ENCODE peak calls at places on chromosomes 13 and 19, in ten cellular contexts. One of them, this sample, is unnamed.
A peak's percentile ranks its signal among the peaks of the same experiment; 100 is the strongest.

GRCh38 chr19:6023085-6023682 is 45.2 kb upstream of the RANBP3 start:
- ATAC-seq in upper lobe of left lung: no peak
- ATAC-seq in lower lobe of right lung: peak; percentile 27
- ATAC-seq in HepG2: no peak
- ATAC-seq in left lung: peak; percentile 7
- ATAC-seq in HCT116: no peak
- ATAC-seq in pancreas: no peak
- ATAC-seq in body of pancreas: no peak
- ATAC-seq in A549: no peak
- ATAC-seq in CD4-positive, CD25-positive, alpha-beta regulatory T cell: no peak
- ATAC-seq in this sample: peak; percentile 26

GRCh38 chr19:18153555-18154134 is 682 bp downstream of the PIK3R2 start:
- ATAC-seq in HCT116: no peak
- ATAC-seq in pancreas: no peak
- ATAC-seq in A549: no peak
- ATAC-seq in left lung: no peak
- ATAC-seq in lower lobe of right lung: peak; percentile 0
- ATAC-seq in HepG2: no peak
- ATAC-seq in CD4-positive, CD25-positive, alpha-beta regulatory T cell: no peak
- ATAC-seq in upper lobe of left lung: no peak
- ATAC-seq in body of pancreas: no peak
- ATAC-seq in this sample: no peak

GRCh38 chr13:97327521-97328221 is 105.5 kb downstream of the MBNL2 start:
- ATAC-seq in body of pancreas: no peak
- ATAC-seq in left lung: no peak
- ATAC-seq in HepG2: no peak
- ATAC-seq in A549: no peak
- ATAC-seq in lower lobe of right lung: no peak
- ATAC-seq in CD4-positive, CD25-positive, alpha-beta regulatory T cell: no peak
- ATAC-seq in pancreas: peak; percentile 57
- ATAC-seq in upper lobe of left lung: peak; percentile 20
- ATAC-seq in HCT116: peak; percentile 27
- ATAC-seq in this sample: no peak

GRCh38 chr13:76991432-76991795 is 467 bp upstream of the CLN5 start:
- ATAC-seq in HepG2: peak; percentile 1
- ATAC-seq in HCT116: peak; percentile 22
- ATAC-seq in left lung: peak; percentile 16
- ATAC-seq in pancreas: peak; percentile 5
- ATAC-seq in lower lobe of right lung: peak; percentile 48
- ATAC-seq in CD4-positive, CD25-positive, alpha-beta regulatory T cell: peak; percentile 62
- ATAC-seq in upper lobe of left lung: peak; percentile 22
- ATAC-seq in A549: peak; percentile 21
- ATAC-seq in body of pancreas: peak; percentile 10
- ATAC-seq in this sample: peak; percentile 14

GRCh38 chr13:85982102-85982501 is 182.9 kb upstream of the SLITRK6 start:
- ATAC-seq in HepG2: no peak
- ATAC-seq in lower lobe of right lung: no peak
- ATAC-seq in left lung: no peak
- ATAC-seq in pancreas: no peak
- ATAC-seq in CD4-positive, CD25-positive, alpha-beta regulatory T cell: no peak
- ATAC-seq in upper lobe of left lung: no peak
- ATAC-seq in body of pancreas: no peak
- ATAC-seq in HCT116: no peak
- ATAC-seq in A549: no peak
- ATAC-seq in this sample: no peak

GRCh38 chr19:3171894-3172679 is 6.5 kb upstream of the S1PR4 start:
- ATAC-seq in HCT116: peak; percentile 26
- ATAC-seq in pancreas: no peak
- ATAC-seq in A549: peak; percentile 60
- ATAC-seq in CD4-positive, CD25-positive, alpha-beta regulatory T cell: no peak
- ATAC-seq in lower lobe of right lung: no peak
- ATAC-seq in left lung: peak; percentile 57
- ATAC-seq in HepG2: peak; percentile 83
- ATAC-seq in body of pancreas: no peak
- ATAC-seq in upper lobe of left lung: no peak
- ATAC-seq in this sample: no peak

GRCh38 chr13:95438297-95438696 is 114.2 kb upstream of the CLDN10 start:
- ATAC-seq in HCT116: no peak
- ATAC-seq in A549: no peak
- ATAC-seq in lower lobe of right lung: no peak
- ATAC-seq in CD4-positive, CD25-positive, alpha-beta regulatory T cell: no peak
- ATAC-seq in upper lobe of left lung: no peak
- ATAC-seq in pancreas: peak; percentile 20
- ATAC-seq in body of pancreas: no peak
- ATAC-seq in left lung: no peak
- ATAC-seq in HepG2: no peak
- ATAC-seq in this sample: no peak

GRCh38 chr19:46546194-46546896 is 50.7 kb upstream of the PNMA8B start:
- ATAC-seq in A549: peak; percentile 67
- ATAC-seq in body of pancreas: peak; percentile 91
- ATAC-seq in upper lobe of left lung: peak; percentile 51
- ATAC-seq in left lung: peak; percentile 94
- ATAC-seq in HCT116: peak; percentile 82
- ATAC-seq in CD4-positive, CD25-positive, alpha-beta regulatory T cell: no peak
- ATAC-seq in pancreas: peak; percentile 96
- ATAC-seq in HepG2: peak; percentile 84
- ATAC-seq in lower lobe of right lung: peak; percentile 94
- ATAC-seq in this sample: peak; percentile 56

GRCh38 chr19:2050349-2050990 is 574 bp downstream of the MKNK2 start:
- ATAC-seq in pancreas: peak; percentile 1
- ATAC-seq in body of pancreas: peak; percentile 9
- ATAC-seq in A549: no peak
- ATAC-seq in CD4-positive, CD25-positive, alpha-beta regulatory T cell: no peak
- ATAC-seq in upper lobe of left lung: peak; percentile 5
- ATAC-seq in left lung: peak; percentile 5
- ATAC-seq in lower lobe of right lung: peak; percentile 13
- ATAC-seq in HCT116: no peak
- ATAC-seq in HepG2: peak; percentile 11
- ATAC-seq in this sample: peak; percentile 1

GRCh38 chr13:33639640-33640080 is 178.3 kb upstream of the RFC3 start:
- ATAC-seq in upper lobe of left lung: no peak
- ATAC-seq in body of pancreas: no peak
- ATAC-seq in A549: no peak
- ATAC-seq in lower lobe of right lung: no peak
- ATAC-seq in pancreas: no peak
- ATAC-seq in left lung: no peak
- ATAC-seq in HCT116: no peak
- ATAC-seq in HepG2: no peak
- ATAC-seq in CD4-positive, CD25-positive, alpha-beta regulatory T cell: no peak
- ATAC-seq in this sample: no peak

GRCh38 chr19:14530005-14530348 is 583 bp downstream of the TECR start:
- ATAC-seq in HepG2: peak; percentile 10
- ATAC-seq in body of pancreas: no peak
- ATAC-seq in CD4-positive, CD25-positive, alpha-beta regulatory T cell: no peak
- ATAC-seq in A549: peak; percentile 17
- ATAC-seq in HCT116: peak; percentile 8
- ATAC-seq in upper lobe of left lung: peak; percentile 3
- ATAC-seq in lower lobe of right lung: peak; percentile 28
- ATAC-seq in pancreas: peak; percentile 5
- ATAC-seq in left lung: peak; percentile 2
- ATAC-seq in this sample: no peak

GRCh38 chr19:18649371-18650047 is 12.7 kb downstream of the KLHL26 start:
- ATAC-seq in HepG2: no peak
- ATAC-seq in upper lobe of left lung: peak; percentile 82
- ATAC-seq in HCT116: no peak
- ATAC-seq in CD4-positive, CD25-positive, alpha-beta regulatory T cell: no peak
- ATAC-seq in body of pancreas: peak; percentile 34
- ATAC-seq in left lung: peak; percentile 68
- ATAC-seq in pancreas: peak; percentile 40
- ATAC-seq in lower lobe of right lung: peak; percentile 58
- ATAC-seq in A549: no peak
- ATAC-seq in this sample: peak; percentile 60

DNA sequence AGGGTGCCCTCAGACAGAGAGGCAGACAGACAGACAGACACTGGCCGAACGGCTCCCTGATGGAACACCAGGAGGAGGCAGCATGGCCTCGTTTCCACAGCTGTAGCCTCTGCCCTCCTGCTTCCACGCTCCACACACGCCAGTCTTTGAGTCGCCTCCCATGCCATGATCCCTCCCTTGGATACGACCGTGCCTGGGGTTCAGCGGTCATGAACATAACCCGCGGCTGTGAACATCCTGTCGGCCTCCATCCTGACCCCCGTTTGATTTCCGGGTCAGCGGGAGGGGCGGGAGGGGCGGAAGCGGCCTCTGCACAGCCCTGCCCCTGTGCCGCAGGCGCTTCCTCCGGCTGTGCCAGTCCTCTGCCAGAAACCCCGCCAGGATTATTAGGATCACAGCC is 23.4 kb downstream of the GP6 start:
- ATAC-seq in body of pancreas: peak; percentile 24
- ATAC-seq in HepG2: peak; percentile 68
- ATAC-seq in upper lobe of left lung: no peak
- ATAC-seq in A549: peak; percentile 55
- ATAC-seq in lower lobe of right lung: peak; percentile 57
- ATAC-seq in left lung: peak; percentile 29
- ATAC-seq in pancreas: no peak
- ATAC-seq in HCT116: no peak
- ATAC-seq in CD4-positive, CD25-positive, alpha-beta regulatory T cell: no peak
- ATAC-seq in this sample: peak; percentile 50
- H3K4me3 ChIP-seq in body of pancreas: no peak overlapping the region
- H3K4me3 ChIP-seq in HepG2: no peak overlapping the region
- H3K4me3 ChIP-seq in upper lobe of left lung: no peak overlapping the region
- H3K4me3 ChIP-seq in A549: no peak overlapping the region
- H3K4me3 ChIP-seq in lower lobe of right lung: no peak overlapping the region
- H3K4me3 ChIP-seq in left lung: no peak overlapping the region
- H3K4me3 ChIP-seq in pancreas: no peak overlapping the region
- H3K4me3 ChIP-seq in HCT116: no peak overlapping the region
- H3K4me3 ChIP-seq in CD4-positive, CD25-positive, alpha-beta regulatory T cell: peak overlapping the region; percentile 13
- H3K4me3 ChIP-seq in this sample: no peak overlapping the region

DNA sequence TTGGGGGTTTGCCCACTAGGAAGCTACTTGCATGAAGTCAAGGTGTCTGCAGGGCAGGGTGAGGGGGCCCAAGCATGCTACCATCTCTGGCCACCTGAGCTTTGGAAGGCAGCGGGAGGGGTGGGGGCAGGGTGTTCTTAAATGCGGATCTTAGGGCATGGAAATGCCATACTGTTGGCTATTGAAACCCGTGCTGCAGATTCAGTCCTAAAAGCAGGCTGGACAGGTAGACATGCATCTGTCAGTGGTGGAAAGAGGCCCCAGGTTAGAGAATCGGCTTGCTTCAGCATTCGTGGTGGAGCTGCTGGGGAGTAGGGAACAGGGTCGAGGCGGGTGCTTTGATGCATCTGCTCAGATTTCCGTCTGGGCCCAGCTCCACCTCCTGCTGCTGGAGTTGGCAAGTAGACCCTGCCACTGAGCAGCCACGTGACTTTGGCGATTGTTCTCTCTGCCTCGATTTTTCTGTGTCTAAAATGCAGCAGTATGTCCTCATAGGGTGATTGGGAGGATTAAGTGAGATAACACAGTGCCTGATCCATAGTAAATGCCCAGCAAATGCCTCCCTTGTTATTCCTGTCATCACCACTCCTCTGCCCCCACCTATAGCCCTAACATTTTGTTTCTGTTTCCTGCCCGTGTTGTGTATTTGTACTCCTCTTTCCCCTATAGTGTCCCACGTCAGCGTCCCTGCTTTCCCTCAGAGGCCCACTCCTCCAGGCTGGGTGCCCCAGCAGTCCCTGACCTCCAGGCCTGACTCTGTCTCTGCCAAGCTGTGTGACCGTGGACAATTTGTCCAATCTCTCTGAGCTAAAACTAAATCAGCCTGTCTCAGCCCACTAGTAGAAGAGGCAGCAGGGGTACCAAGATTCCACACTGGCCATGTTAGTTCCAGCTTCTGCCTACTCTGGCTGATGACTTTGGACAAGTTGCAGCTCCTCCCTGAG is 5.8 kb downstream of the PPP1R37 start:
- ATAC-seq in CD4-positive, CD25-positive, alpha-beta regulatory T cell: no peak
- ATAC-seq in lower lobe of right lung: no peak
- ATAC-seq in A549: no peak
- ATAC-seq in pancreas: peak; percentile 46
- ATAC-seq in body of pancreas: no peak
- ATAC-seq in HepG2: peak; percentile 2
- ATAC-seq in upper lobe of left lung: peak; percentile 9
- ATAC-seq in HCT116: no peak
- ATAC-seq in left lung: peak; percentile 23
- ATAC-seq in this sample: peak; percentile 21
- H3K4me3 ChIP-seq in CD4-positive, CD25-positive, alpha-beta regulatory T cell: no peak overlapping the region
- H3K4me3 ChIP-seq in lower lobe of right lung: no peak overlapping the region
- H3K4me3 ChIP-seq in A549: peak overlapping the region; percentile 16
- H3K4me3 ChIP-seq in pancreas: no peak overlapping the region
- H3K4me3 ChIP-seq in body of pancreas: no peak overlapping the region
- H3K4me3 ChIP-seq in HepG2: peak overlapping the region; percentile 4
- H3K4me3 ChIP-seq in upper lobe of left lung: no peak overlapping the region
- H3K4me3 ChIP-seq in HCT116: no peak overlapping the region
- H3K4me3 ChIP-seq in left lung: no peak overlapping the region
- H3K4me3 ChIP-seq in this sample: no peak overlapping the region

GRCh38 chr13:98542568-98543379 is 34.1 kb downstream of the STK24 start:
- ATAC-seq in upper lobe of left lung: peak; percentile 15
- ATAC-seq in left lung: peak; percentile 11
- ATAC-seq in CD4-positive, CD25-positive, alpha-beta regulatory T cell: peak; percentile 63
- ATAC-seq in body of pancreas: no peak
- ATAC-seq in HepG2: no peak
- ATAC-seq in A549: no peak
- ATAC-seq in pancreas: peak; percentile 48
- ATAC-seq in HCT116: no peak
- ATAC-seq in lower lobe of right lung: peak; percentile 25
- ATAC-seq in this sample: peak; percentile 18
- H3K4me3 ChIP-seq in upper lobe of left lung: no peak overlapping the region
- H3K4me3 ChIP-seq in left lung: no peak overlapping the region
- H3K4me3 ChIP-seq in CD4-positive, CD25-positive, alpha-beta regulatory T cell: peak overlapping the region; percentile 68
- H3K4me3 ChIP-seq in body of pancreas: no peak overlapping the region
- H3K4me3 ChIP-seq in HepG2: no peak overlapping the region
- H3K4me3 ChIP-seq in A549: no peak overlapping the region
- H3K4me3 ChIP-seq in pancreas: no peak overlapping the region
- H3K4me3 ChIP-seq in HCT116: no peak overlapping the region
- H3K4me3 ChIP-seq in lower lobe of right lung: peak overlapping the region; percentile 32
- H3K4me3 ChIP-seq in this sample: peak overlapping the region; percentile 23

DNA sequence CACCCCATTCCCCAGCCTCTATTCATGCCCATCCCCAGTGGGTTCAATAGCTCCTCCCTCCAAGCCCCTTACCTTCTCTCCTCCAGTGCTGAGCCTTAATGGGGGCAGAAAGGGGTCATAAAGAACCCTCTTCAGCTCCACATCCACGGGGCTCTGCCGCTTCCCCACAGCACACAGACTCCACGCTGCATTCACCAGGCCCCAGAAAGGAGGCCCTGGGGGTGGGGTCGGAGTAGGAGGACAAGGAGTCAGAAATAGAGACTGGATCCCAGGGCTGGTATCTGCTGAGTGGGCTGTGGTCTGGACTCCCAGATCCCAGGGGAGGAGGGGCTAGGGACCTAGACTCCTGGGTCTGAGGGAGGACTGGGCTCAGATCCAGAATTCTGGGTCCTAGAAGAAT is 1.6 kb downstream of the CA11 start:
- ATAC-seq in left lung: no peak
- ATAC-seq in pancreas: no peak
- ATAC-seq in HCT116: no peak
- ATAC-seq in HepG2: no peak
- ATAC-seq in lower lobe of right lung: no peak
- ATAC-seq in A549: no peak
- ATAC-seq in CD4-positive, CD25-positive, alpha-beta regulatory T cell: no peak
- ATAC-seq in body of pancreas: no peak
- ATAC-seq in upper lobe of left lung: no peak
- ATAC-seq in this sample: no peak
- H3K4me3 ChIP-seq in left lung: no peak overlapping the region
- H3K4me3 ChIP-seq in pancreas: no peak overlapping the region
- H3K4me3 ChIP-seq in HCT116: peak overlapping the region; percentile 55
- H3K4me3 ChIP-seq in HepG2: no peak overlapping the region
- H3K4me3 ChIP-seq in lower lobe of right lung: peak overlapping the region; percentile 63
- H3K4me3 ChIP-seq in A549: no peak overlapping the region
- H3K4me3 ChIP-seq in CD4-positive, CD25-positive, alpha-beta regulatory T cell: peak overlapping the region; percentile 88
- H3K4me3 ChIP-seq in body of pancreas: no peak overlapping the region
- H3K4me3 ChIP-seq in upper lobe of left lung: no peak overlapping the region
- H3K4me3 ChIP-seq in this sample: no peak overlapping the region

This sample was measured in gastroesophageal sphincter.